ENCODE peak calls at places on chromosomes 4 and X, in four cellular contexts. Z is AG04450, L is MM.1S, F is endodermal cell. Q is an unnamed sample.

GRCh38 chr4:82799006-82799881 is 648 bp upstream of the SCD5 start:
- DNase-seq in Z (no peak), L (peak; percentile 75), F (peak; percentile 64), Q (no peak)

GRCh38 chrX:13009844-13010243 is 34.6 kb downstream of the FAM9C start:
- DNase-seq in Z (no peak), F (no peak), L (no peak), Q (no peak)

GRCh38 chrX:154121961-154122360 is 22.1 kb upstream of the OPN1LW start:
- DNase-seq in L (no peak), Z (no peak), F (no peak), Q (no peak)

GRCh38 chrX:46485897-46486296 is 59.3 kb downstream of the ZNF674 start:
- DNase-seq in L (no peak), F (peak; percentile 42), Z (no peak), Q (no peak)

GRCh38 chr4:147787204-147787603 is 55.3 kb downstream of the ARHGAP10 start:
- DNase-seq in Z (no peak), F (peak; percentile 55), L (no peak), Q (no peak)

GRCh38 chr4:169225058-169225751 is 45.6 kb downstream of the SH3RF1 start:
- DNase-seq in F (no peak), Z (peak; percentile 80), L (no peak), Q (no peak)

GRCh38 chr4:112060212-112060611 is 85.0 kb upstream of the FAM241A start:
- DNase-seq in F (peak; percentile 53), Z (no peak), L (peak; percentile 30), Q (no peak)

GRCh38 chr4:76753814-76754213 is 144.1 kb downstream of the SOWAHB start:
- DNase-seq in L (no peak), Z (peak; percentile 93), F (no peak), Q (no peak)

GRCh38 chr4:41524446-41524845 is 13.5 kb upstream of the LIMCH1 start:
- DNase-seq in Z (no peak), F (no peak), L (no peak), Q (no peak)

GRCh38 chrX:53795583-53795982 is 109.1 kb upstream of the HUWE1 start:
- DNase-seq in F (peak; percentile 45), L (no peak), Z (no peak), Q (no peak)

GRCh38 chr4:136818811-136819210 is 713.5 kb downstream of the PCDH18 start:
- DNase-seq in F (no peak), L (no peak), Z (no peak), Q (no peak)

GRCh38 chr4:40990899-40991265 is 223.5 kb downstream of the APBB2 start:
- DNase-seq in L (no peak), F (no peak), Z (no peak), Q (no peak)

GRCh38 chr4:156298230-156298629 is 344.6 kb upstream of the CTSO start:
- DNase-seq in L (no peak), F (no peak), Z (peak; percentile 85), Q (no peak)

GRCh38 chr4:7761720-7762119 is 177.9 kb downstream of the AFAP1 start:
- DNase-seq in F (peak; percentile 92), Z (no peak), L (peak; percentile 31), Q (peak; percentile 87)

GRCh38 chr4:96472103-96472867 is 632.4 kb downstream of the PDHA2 start:
- DNase-seq in L (no peak), Z (no peak), F (no peak), Q (no peak)

DNA sequence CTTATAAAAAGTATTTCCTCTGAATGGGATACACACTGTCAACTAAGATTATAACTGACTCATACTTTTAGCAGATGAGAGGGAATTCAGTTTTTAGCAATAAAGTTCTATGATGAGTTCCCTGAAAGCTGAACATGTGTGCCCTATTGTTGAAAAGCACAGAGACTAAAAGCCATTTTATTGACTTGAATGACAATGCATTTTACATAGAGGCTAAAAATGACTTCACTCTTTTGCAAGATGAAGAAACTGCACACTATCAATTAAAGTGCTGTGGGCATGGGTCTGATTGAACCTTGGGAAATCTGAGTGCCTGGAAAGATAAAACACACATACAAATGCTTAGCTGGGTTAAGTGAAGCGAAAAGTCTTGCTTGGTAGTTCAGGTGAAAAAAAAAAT is 633.4 kb downstream of the PDHA2 start:
- DNase-seq in F (no peak), L (no peak), Z (no peak), Q (no peak)
- TF ChIP-seq CTCF in F (no peak), L (no peak), Z (no peak), Q (no peak)

DNA sequence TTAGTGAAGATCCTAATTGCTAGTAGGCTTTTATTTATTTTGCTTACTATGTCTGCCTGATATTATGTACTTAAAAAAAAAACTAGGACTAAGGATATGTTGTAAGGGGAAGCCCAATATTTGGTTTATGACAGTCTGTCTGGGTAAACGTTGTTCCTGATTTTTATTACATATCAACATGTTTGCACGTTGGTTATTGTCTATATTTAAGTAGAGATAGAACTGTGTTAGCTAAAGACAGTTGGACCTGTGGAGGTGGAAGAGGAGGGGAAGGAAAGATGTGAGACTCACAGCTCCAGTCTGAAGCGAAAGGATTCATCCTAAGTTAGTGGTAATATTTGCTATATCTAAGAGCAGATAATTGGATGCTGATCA is 90.3 kb downstream of the TMEM131L start:
- DNase-seq in L (no peak), F (no peak), Z (no peak), Q (no peak)
- H3K27ac ChIP-seq in L (no peak overlapping the region), F (no peak overlapping the region), Z (no peak overlapping the region), Q (no peak overlapping the region)

GRCh38 chrX:40005290-40006011 is 92.3 kb downstream of the BCOR start:
- DNase-seq in Z (no peak), L (no peak), F (peak; percentile 74), Q (no peak)

GRCh38 chrX:40003982-40004535 is 93.7 kb downstream of the BCOR start:
- DNase-seq in F (peak; percentile 88), L (no peak), Z (no peak), Q (no peak)

GRCh38 chrX:40003071-40003981 is 94.4 kb downstream of the BCOR start:
- DNase-seq in L (no peak), Z (no peak), F (peak; percentile 63), Q (no peak)

GRCh38 chrX:40006025-40007017 is 91.4 kb downstream of the BCOR start:
- DNase-seq in L (peak; percentile 18), Z (no peak), F (peak; percentile 91), Q (peak; percentile 61)

GRCh38 chrX:40004916-40005289 is 92.9 kb downstream of the BCOR start:
- DNase-seq in L (no peak), F (peak; percentile 66), Z (no peak), Q (no peak)
- H3K27me3 ChIP-seq in L (no peaks in the 10 kb centered on the region), F (peaks cover 36% of the 10 kb centered on the region), Z (peaks cover 3% of the 10 kb centered on the region), Q (peaks cover 14% of the 10 kb centered on the region)

GRCh38 chr4:117560329-117560728 is 474.0 kb upstream of the NDST3 start:
- DNase-seq in F (no peak), L (peak; percentile 35), Z (peak; percentile 8), Q (no peak)
- TF ChIP-seq CTCF in F (no peak), L (no peak), Z (peak; percentile 28), Q (no peak)

GRCh38 chrX:151973262-151973661 is 1.2 kb downstream of the GABRE start:
- DNase-seq in L (no peak), F (peak; percentile 63), Z (no peak), Q (no peak)
- H3K27ac ChIP-seq in L (no peak overlapping the region), F (no peak overlapping the region), Z (no peak overlapping the region), Q (peak overlapping the region; percentile 88)

DNA sequence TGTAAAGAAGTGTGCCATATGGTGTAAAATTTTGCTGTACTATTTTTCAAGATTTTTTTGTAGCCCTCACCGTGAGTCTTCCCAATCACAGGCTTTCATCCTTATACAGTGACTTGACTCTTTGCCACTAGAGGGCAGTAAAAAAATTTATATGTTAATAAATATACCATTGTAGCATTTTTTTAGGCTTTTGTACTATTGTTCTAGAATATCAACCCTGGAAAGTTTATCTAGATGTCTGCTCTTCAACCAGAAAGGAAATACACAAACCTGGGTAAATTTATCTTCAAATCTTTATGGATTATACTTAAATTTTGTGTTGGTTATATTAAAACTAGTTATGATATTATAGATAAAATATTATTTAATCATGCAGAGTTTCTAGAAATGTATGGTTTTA is 235.3 kb downstream of the TENM3 start:
- DNase-seq in F (no peak), L (peak; percentile 76), Z (no peak), Q (no peak)
- H3K27me3 ChIP-seq in F (no peaks in the 10 kb centered on the region), L (no peaks in the 10 kb centered on the region), Z (no peaks in the 10 kb centered on the region), Q (no peaks in the 10 kb centered on the region)

Q was measured in suprapubic skin.